ENCODE peak calls at places on chromosomes 2 and 18, in nine cellular contexts. K is NCI-H1436, N is HCEC 1CT, F is transverse colon, I is HuH-7.5, X is KG1, R is mesothelial cell of epicardium, B is adrenal gland, L is OCI-LY7. Z is an unnamed sample.

GRCh38 chr2:34533585-34534225 is 934.6 kb upstream of the FAM98A start:
- DNase-seq in K (no peak), N (no peak), F (no peak), I (no peak), X (no peak), R (no peak), B (no peak), L (no peak), Z (no peak)

GRCh38 chr18:36325846-36326245 is 28.3 kb downstream of the FHOD3 start:
- DNase-seq in K (no peak), N (no peak), F (no peak), I (no peak), X (no peak), R (no peak), B (no peak), L (no peak), Z (no peak)

GRCh38 chr2:15798716-15799431 is 141.5 kb upstream of the MYCN start:
- DNase-seq in K (no peak), N (no peak), F (no peak), I (no peak), X (no peak), R (no peak), B (no peak), L (no peak), Z (no peak)

GRCh38 chr2:219149667-219150066 is 10.9 kb downstream of the NHEJ1 start:
- DNase-seq in K (no peak), N (peak; percentile 23), F (no peak), I (no peak), X (no peak), R (no peak), B (no peak), L (no peak), Z (no peak)

GRCh38 chr2:235614900-235615712 is 121.3 kb downstream of the AGAP1 start:
- DNase-seq in K (no peak), N (peak; percentile 89), F (peak; percentile 20), I (no peak), X (no peak), R (no peak), B (peak; percentile 27), L (no peak), Z (no peak)

GRCh38 chr2:38201784-38202183 is 125.8 kb upstream of the CYP1B1 start:
- DNase-seq in K (no peak), N (peak; percentile 73), F (no peak), I (no peak), X (no peak), R (no peak), B (no peak), L (no peak), Z (no peak)

GRCh38 chr2:182594286-182594685 is 121.8 kb upstream of the DNAJC10 start:
- DNase-seq in K (no peak), N (peak; percentile 81), F (no peak), I (no peak), X (no peak), R (no peak), B (no peak), L (no peak), Z (no peak)

GRCh38 chr2:85433511-85434089 is 15.1 kb downstream of the SH2D6 start:
- DNase-seq in K (no peak), N (peak; percentile 98), F (peak; percentile 79), I (no peak), X (no peak), R (no peak), B (no peak), L (no peak), Z (peak; percentile 85)

GRCh38 chr2:99938250-99938649 is 204.1 kb downstream of the AFF3 start:
- DNase-seq in K (no peak), N (no peak), F (no peak), I (no peak), X (no peak), R (no peak), B (no peak), L (no peak), Z (no peak)

GRCh38 chr2:202147775-202148174 is 74.7 kb downstream of the KIAA2012 start:
- DNase-seq in K (no peak), N (no peak), F (no peak), I (no peak), X (no peak), R (no peak), B (no peak), L (no peak), Z (no peak)